ENCODE peak calls at places on chromosomes 7 and 10, in seven cellular contexts. One of them, this sample, is unnamed.

GRCh38 chr10:85642082-85642420 is 724.5 kb downstream of the GRID1 start:
- DNase-seq in H1: no peak
- DNase-seq in HepG2: no peak
- DNase-seq in GM12878: no peak
- DNase-seq in HCT116: no peak
- DNase-seq in K562: no peak
- DNase-seq in SK-N-SH: no peak
- DNase-seq in this sample: no peak

GRCh38 chr10:132808568-132809236 is 22.8 kb upstream of the NKX6-2 start:
- DNase-seq in H1: no peak
- DNase-seq in HepG2: no peak
- DNase-seq in K562: no peak
- DNase-seq in SK-N-SH: no peak
- DNase-seq in GM12878: no peak
- DNase-seq in HCT116: no peak
- DNase-seq in this sample: no peak

GRCh38 chr7:43325595-43325994 is 213.1 kb downstream of the HECW1 start:
- DNase-seq in HCT116: no peak
- DNase-seq in SK-N-SH: no peak
- DNase-seq in GM12878: no peak
- DNase-seq in HepG2: no peak
- DNase-seq in H1: no peak
- DNase-seq in K562: no peak
- DNase-seq in this sample: no peak

GRCh38 chr10:38007551-38007950 is 2.9 kb upstream of the ZNF33A start:
- DNase-seq in K562: no peak
- DNase-seq in HCT116: no peak
- DNase-seq in GM12878: no peak
- DNase-seq in HepG2: no peak
- DNase-seq in H1: no peak
- DNase-seq in SK-N-SH: no peak
- DNase-seq in this sample: no peak

GRCh38 chr10:17273403-17273802 is 45.4 kb downstream of the VIM start:
- DNase-seq in H1: no peak
- DNase-seq in SK-N-SH: no peak
- DNase-seq in K562: no peak
- DNase-seq in HepG2: no peak
- DNase-seq in HCT116: peak; percentile 22
- DNase-seq in GM12878: no peak
- DNase-seq in this sample: no peak

GRCh38 chr10:76074659-76075058 is 643.2 kb downstream of the LRMDA start:
- DNase-seq in H1: no peak
- DNase-seq in K562: no peak
- DNase-seq in GM12878: no peak
- DNase-seq in HCT116: no peak
- DNase-seq in HepG2: no peak
- DNase-seq in SK-N-SH: no peak
- DNase-seq in this sample: no peak

GRCh38 chr10:111598433-111599059 is 521.7 kb downstream of the ADRA2A start:
- DNase-seq in HepG2: peak; percentile 53
- DNase-seq in SK-N-SH: peak; percentile 58
- DNase-seq in H1: peak; percentile 68
- DNase-seq in K562: peak; percentile 26
- DNase-seq in GM12878: peak; percentile 3
- DNase-seq in HCT116: peak; percentile 60
- DNase-seq in this sample: peak; percentile 1

GRCh38 chr7:5450549-5451327 is 27.1 kb upstream of the TNRC18 start:
- DNase-seq in GM12878: no peak
- DNase-seq in K562: peak; percentile 69
- DNase-seq in HCT116: no peak
- DNase-seq in HepG2: peak; percentile 53
- DNase-seq in SK-N-SH: peak; percentile 94
- DNase-seq in H1: peak; percentile 89
- DNase-seq in this sample: no peak

GRCh38 chr7:151665363-151665762 is 145.7 kb upstream of the RHEB start:
- DNase-seq in HCT116: no peak
- DNase-seq in SK-N-SH: no peak
- DNase-seq in GM12878: no peak
- DNase-seq in K562: no peak
- DNase-seq in H1: no peak
- DNase-seq in HepG2: no peak
- DNase-seq in this sample: no peak

GRCh38 chr7:3250725-3251124 is 50.3 kb upstream of the SDK1 start:
- DNase-seq in GM12878: no peak
- DNase-seq in HepG2: no peak
- DNase-seq in SK-N-SH: no peak
- DNase-seq in HCT116: no peak
- DNase-seq in K562: no peak
- DNase-seq in H1: no peak
- DNase-seq in this sample: no peak

GRCh38 chr7:76121044-76121443 is 73.1 kb downstream of the MDH2 start:
- DNase-seq in HCT116: no peak
- DNase-seq in GM12878: no peak
- DNase-seq in K562: no peak
- DNase-seq in HepG2: peak; percentile 54
- DNase-seq in H1: no peak
- DNase-seq in SK-N-SH: no peak
- DNase-seq in this sample: no peak

GRCh38 chr7:117645456-117646181 is 165.8 kb downstream of the CFTR start:
- DNase-seq in K562: no peak
- DNase-seq in HCT116: no peak
- DNase-seq in SK-N-SH: no peak
- DNase-seq in H1: no peak
- DNase-seq in GM12878: no peak
- DNase-seq in HepG2: no peak
- DNase-seq in this sample: no peak

DNA sequence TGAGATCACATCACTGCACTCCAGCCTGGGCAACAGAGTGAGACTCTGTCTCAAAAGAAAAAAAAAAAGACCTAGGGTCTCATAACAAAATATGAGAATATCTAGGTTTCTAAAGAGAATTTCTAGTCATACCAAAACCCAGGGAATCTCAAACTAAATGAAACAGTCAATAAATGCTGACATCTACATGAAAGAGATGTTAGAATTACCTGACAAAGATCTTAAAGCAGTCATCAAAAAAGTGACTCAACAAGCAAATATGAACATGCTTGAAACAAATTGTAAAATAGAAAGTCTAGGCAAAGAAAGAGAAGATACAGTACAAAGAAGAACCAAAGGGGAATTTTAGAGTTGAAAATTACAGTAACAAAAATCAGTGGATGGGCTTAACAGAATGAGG is 26.9 kb upstream of the RET start:
- DNase-seq in GM12878: no peak
- DNase-seq in K562: no peak
- DNase-seq in HCT116: no peak
- DNase-seq in SK-N-SH: no peak
- DNase-seq in HepG2: no peak
- DNase-seq in H1: no peak
- DNase-seq in this sample: no peak
- TF ChIP-seq JUND in GM12878: no peak
- TF ChIP-seq JUND in K562: no peak
- TF ChIP-seq JUND in HCT116: no peak
- TF ChIP-seq JUND in SK-N-SH: no peak
- TF ChIP-seq JUND in HepG2: no peak
- TF ChIP-seq JUND in H1: no peak
- TF ChIP-seq JUND in this sample: no peak

DNA sequence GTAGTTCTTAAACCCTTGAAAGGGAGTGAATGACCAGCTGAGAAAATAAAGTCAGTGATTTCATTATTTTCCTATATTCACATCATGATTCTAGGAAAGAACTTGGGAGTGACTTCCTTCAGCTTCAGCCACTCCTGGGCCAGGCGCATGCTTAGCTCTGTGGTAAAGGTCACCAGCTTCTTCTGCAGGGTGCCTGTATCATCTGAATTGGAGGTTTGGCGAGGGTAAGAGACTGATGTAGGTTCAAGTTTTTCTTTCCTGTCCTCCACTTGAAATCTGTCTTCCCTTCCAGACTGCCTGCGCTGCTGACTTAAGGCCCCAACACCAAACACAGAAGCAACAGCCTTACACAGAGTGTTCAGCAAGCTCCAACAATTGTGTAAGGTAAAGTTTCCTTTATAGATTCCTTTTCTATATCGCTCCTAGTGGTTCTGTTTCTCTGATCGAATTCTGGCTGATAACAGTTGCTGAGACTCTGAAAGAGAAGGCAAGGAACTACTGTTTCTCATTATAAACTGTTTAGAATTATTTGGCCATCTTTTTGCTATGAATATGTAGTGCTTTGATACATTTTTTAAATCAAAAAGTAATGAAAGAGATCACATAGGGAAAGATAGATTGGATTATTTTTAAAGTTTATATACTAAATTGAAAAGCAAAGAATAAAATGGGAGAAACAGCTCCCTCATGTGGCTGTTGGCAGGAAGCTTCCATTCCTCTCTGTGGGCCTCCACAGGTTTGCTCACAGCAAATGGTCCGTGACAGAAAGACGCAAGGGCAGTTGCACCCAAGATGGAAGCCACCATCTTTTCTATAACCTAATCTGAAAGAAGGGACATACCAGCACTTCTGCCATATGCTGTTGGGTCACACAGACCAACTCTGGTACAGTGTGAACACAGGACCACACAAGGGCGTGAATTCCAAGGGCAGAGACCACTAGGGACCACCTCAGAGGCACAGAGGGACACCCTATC is 14.0 kb downstream of the GATAD1 start:
- DNase-seq in HCT116: peak; percentile 41
- DNase-seq in K562: peak; percentile 75
- DNase-seq in HepG2: peak; percentile 29
- DNase-seq in H1: no peak
- DNase-seq in GM12878: no peak
- DNase-seq in SK-N-SH: peak; percentile 68
- DNase-seq in this sample: no peak
- TF ChIP-seq JUND in HCT116: no peak
- TF ChIP-seq JUND in K562: no peak
- TF ChIP-seq JUND in HepG2: no peak
- TF ChIP-seq JUND in H1: no peak
- TF ChIP-seq JUND in GM12878: no peak
- TF ChIP-seq JUND in SK-N-SH: no peak
- TF ChIP-seq JUND in this sample: no peak

DNA sequence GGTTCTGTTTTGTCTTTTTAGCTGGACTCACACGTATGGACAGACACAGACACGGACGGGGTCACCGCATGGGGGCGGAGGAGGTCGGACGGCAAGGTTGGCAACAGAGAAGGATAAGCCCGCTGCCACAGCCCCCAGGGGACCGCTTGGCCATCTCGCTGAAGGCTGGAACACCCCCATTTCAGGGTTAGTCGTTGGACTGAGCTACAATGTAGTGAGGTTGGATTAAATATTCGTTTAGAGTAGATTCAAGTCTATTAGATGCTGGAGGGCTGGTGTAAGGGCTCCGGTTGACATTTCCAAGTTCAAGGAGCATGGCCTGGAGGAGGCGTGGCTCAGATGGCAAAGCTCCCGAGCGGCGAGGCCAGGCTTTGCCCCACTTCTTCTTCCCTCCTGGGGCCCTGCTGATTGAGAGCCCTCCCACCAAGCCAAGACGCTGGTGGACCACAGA is 35.2 kb downstream of the PPIF start:
- DNase-seq in GM12878: no peak
- DNase-seq in SK-N-SH: no peak
- DNase-seq in HepG2: no peak
- DNase-seq in K562: no peak
- DNase-seq in HCT116: no peak
- DNase-seq in H1: peak; percentile 45
- DNase-seq in this sample: no peak
- TF ChIP-seq JUND in GM12878: no peak
- TF ChIP-seq JUND in SK-N-SH: no peak
- TF ChIP-seq JUND in HepG2: no peak
- TF ChIP-seq JUND in K562: no peak
- TF ChIP-seq JUND in HCT116: no peak
- TF ChIP-seq JUND in H1: no peak
- TF ChIP-seq JUND in this sample: no peak

GRCh38 chr7:466465-467191 is 53.0 kb downstream of the PDGFA start:
- DNase-seq in K562: no peak
- DNase-seq in H1: no peak
- DNase-seq in HCT116: no peak
- DNase-seq in GM12878: no peak
- DNase-seq in HepG2: no peak
- DNase-seq in SK-N-SH: no peak
- DNase-seq in this sample: no peak

GRCh38 chr7:464177-464711 is 55.4 kb downstream of the PDGFA start:
- DNase-seq in H1: peak; percentile 46
- DNase-seq in K562: no peak
- DNase-seq in HepG2: no peak
- DNase-seq in SK-N-SH: no peak
- DNase-seq in GM12878: no peak
- DNase-seq in HCT116: no peak
- DNase-seq in this sample: no peak

GRCh38 chr7:463362-464176 is 56.1 kb downstream of the PDGFA start:
- DNase-seq in SK-N-SH: no peak
- DNase-seq in HepG2: no peak
- DNase-seq in GM12878: no peak
- DNase-seq in K562: no peak
- DNase-seq in HCT116: no peak
- DNase-seq in H1: no peak
- DNase-seq in this sample: no peak

GRCh38 chr7:465710-466400 is 53.8 kb downstream of the PDGFA start:
- DNase-seq in K562: no peak
- DNase-seq in GM12878: no peak
- DNase-seq in HCT116: no peak
- DNase-seq in H1: peak; percentile 35
- DNase-seq in HepG2: no peak
- DNase-seq in SK-N-SH: no peak
- DNase-seq in this sample: peak; percentile 40

DNA sequence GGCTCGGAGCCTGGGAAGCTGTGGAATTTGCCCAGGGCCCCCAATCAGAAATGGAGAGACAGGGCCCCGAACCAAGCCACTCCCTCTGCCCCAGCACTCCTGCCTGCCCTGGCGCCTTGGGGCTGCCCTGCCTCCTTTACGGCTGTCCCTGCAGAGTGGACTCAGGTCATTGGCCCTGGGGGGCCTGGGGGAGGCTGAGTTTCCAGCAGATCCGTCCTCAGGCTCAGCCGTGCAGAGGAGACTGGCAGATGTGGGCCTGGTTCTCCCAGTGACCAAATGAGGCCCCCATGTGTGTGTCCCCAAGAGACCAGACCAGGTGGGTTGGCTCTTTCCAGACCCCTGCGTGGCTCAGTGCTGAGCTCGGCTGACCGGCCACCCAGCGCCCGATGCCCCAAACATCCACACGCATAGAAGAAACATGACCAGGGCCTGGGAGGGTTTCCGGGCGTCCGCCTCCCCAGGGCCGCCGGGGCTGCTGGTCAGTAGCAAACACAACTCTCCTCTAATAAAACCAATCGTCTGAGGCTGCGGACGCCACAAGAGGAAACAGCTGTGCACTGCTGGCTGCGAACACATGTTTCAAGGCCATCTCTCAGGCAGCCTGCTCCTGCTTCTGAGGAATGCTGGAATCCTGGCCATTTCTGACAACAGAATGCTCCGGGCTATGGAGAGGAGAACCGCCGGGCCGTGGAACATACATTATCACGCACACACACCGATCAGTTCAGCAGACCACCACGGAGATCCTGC is 54.8 kb downstream of the PDGFA start:
- DNase-seq in SK-N-SH: peak; percentile 46
- DNase-seq in GM12878: no peak
- DNase-seq in K562: no peak
- DNase-seq in H1: peak; percentile 42
- DNase-seq in HCT116: no peak
- DNase-seq in HepG2: peak; percentile 50
- DNase-seq in this sample: no peak
- TF ChIP-seq JUND in SK-N-SH: no peak
- TF ChIP-seq JUND in GM12878: no peak
- TF ChIP-seq JUND in K562: no peak
- TF ChIP-seq JUND in H1: no peak
- TF ChIP-seq JUND in HCT116: no peak
- TF ChIP-seq JUND in HepG2: no peak
- TF ChIP-seq JUND in this sample: no peak

This sample was measured in T47D.